ENCODE peak calls at places on chromosome 19, in four cellular contexts. V is hepatocyte, G is iPS-NIHi11, C is AG09319. M is an unnamed sample.

GRCh38 chr19:35755550-35756371 is 1.1 kb downstream of the HSPB6 start:
- DNase-seq in V (peak), C (peak), G (peak), M (no peak)

GRCh38 chr19:46475976-46476375 is 4.6 kb upstream of the PNMA8A start:
- DNase-seq in V (no peak), G (no peak), C (no peak), M (no peak)

GRCh38 chr19:23539499-23539898 is 144.2 kb upstream of the ZNF91 start:
- DNase-seq in G (no peak), V (no peak), C (no peak), M (no peak)

GRCh38 chr19:1214862-1215731 is 9.5 kb downstream of the STK11 start:
- DNase-seq in G (no peak), C (no peak), V (no peak), M (no peak)

GRCh38 chr19:16338470-16339360 is 14.1 kb downstream of the KLF2 start:
- DNase-seq in G (peak), V (no peak), C (peak), M (peak)

GRCh38 chr19:40363128-40363527 is 14.6 kb downstream of the PLD3 start:
- DNase-seq in V (no peak), C (no peak), G (no peak), M (no peak)

GRCh38 chr19:6464070-6464873 is at the start of gene CRB3:
- DNase-seq in V (peak), G (peak), C (no peak), M (no peak)

GRCh38 chr19:54947381-54947780 is at the start of gene NLRP7:
- DNase-seq in V (no peak), G (no peak), C (no peak), M (no peak)

GRCh38 chr19:47512948-47513319 is 1.9 kb downstream of the NAPA start:
- DNase-seq in V (no peak), C (no peak), G (no peak), M (no peak)

GRCh38 chr19:17248011-17248776 is 2.5 kb upstream of the NR2F6 start:
- DNase-seq in V (no peak), C (no peak), G (peak), M (no peak)

M was measured in stimulated activated naive B cell treated with anti-CD40 and anti-IgM and Interleukin-4, amounts not matched to agents 10 μg/mL and 1 μg/mL and 100 μg/mL, for 72 hours.